ENCODE peak calls at places on chromosomes 5 and 9, in eight cellular contexts. Q is ovary, T is psoas muscle, U is gastrocnemius medialis, I is adrenal gland, M is transverse colon, G is endodermal cell, W is heart left ventricle. J is an unnamed sample. For H3K4me1, the result is how much of the 10 kb centered on the place peaks cover.

GRCh38 chr9:123225374-123225813 is 43.0 kb downstream of the STRBP start:
- DNase-seq in Q (no peak), T (no peak), I (peak), U (no peak), W (no peak), G (peak), M (peak), J (peak)

GRCh38 chr9:130837002-130837511 is 2.0 kb downstream of the ABL1 start:
- DNase-seq in M (no peak), W (no peak), Q (no peak), I (no peak), T (no peak), G (no peak), U (no peak), J (no peak)

GRCh38 chr5:15737882-15738677 is 238.1 kb downstream of the FBXL7 start:
- DNase-seq in W (no peak), Q (no peak), T (no peak), U (no peak), G (no peak), M (no peak), I (no peak), J (no peak)

GRCh38 chr9:70761139-70761538 is 346.7 kb upstream of the KLF9 start:
- DNase-seq in W (no peak), M (no peak), Q (no peak), U (no peak), G (no peak), T (no peak), I (no peak), J (no peak)

GRCh38 chr5:2750758-2751464 is 566 bp downstream of the IRX2 start:
- DNase-seq in U (no peak), I (no peak), Q (no peak), W (no peak), T (no peak), M (no peak), G (peak), J (no peak)

GRCh38 chr9:100211471-100211870 is 112.4 kb downstream of the INVS start:
- DNase-seq in T (no peak), I (no peak), U (no peak), Q (no peak), M (no peak), G (no peak), W (no peak), J (no peak)

GRCh38 chr9:136088481-136088938 is 6.6 kb downstream of the NACC2 start:
- DNase-seq in I (no peak), U (no peak), Q (no peak), G (no peak), M (no peak), W (peak), T (peak), J (no peak)

GRCh38 chr9:100670719-100671118 is 92.8 kb downstream of the CAVIN4 start:
- DNase-seq in W (no peak), Q (no peak), I (no peak), T (no peak), M (no peak), U (no peak), G (peak), J (no peak)

GRCh38 chr5:7419846-7420245 is 23.9 kb downstream of the ADCY2 start:
- DNase-seq in M (no peak), Q (no peak), I (no peak), U (no peak), T (no peak), G (peak), W (no peak), J (no peak)

GRCh38 chr5:163401271-163401670 is 36.1 kb upstream of the CCNG1 start:
- DNase-seq in T (no peak), I (no peak), Q (no peak), U (no peak), G (no peak), M (no peak), W (no peak), J (no peak)

GRCh38 chr9:93896496-93897033 is 58.6 kb downstream of the BARX1 start:
- DNase-seq in M (peak), G (peak), I (peak), T (no peak), U (no peak), Q (peak), W (no peak), J (no peak)

GRCh38 chr5:157540707-157541451 is 34.7 kb downstream of the ADAM19 start:
- DNase-seq in G (peak), T (peak), M (peak), U (no peak), I (peak), W (peak), Q (peak), J (peak)

GRCh38 chr5:61333351-61334223 is 1.5 kb downstream of the ZSWIM6 start:
- DNase-seq in G (no peak), M (peak), I (peak), T (peak), Q (peak), U (peak), W (peak), J (peak)
- H3K27ac ChIP-seq in G (peak), M (peak), I (peak), T (peak), Q (peak), U (peak), W (peak), J (peak)

GRCh38 chr5:96677496-96677895 is 15.3 kb downstream of the CAST start:
- DNase-seq in U (no peak), G (no peak), Q (no peak), T (no peak), I (no peak), W (no peak), M (no peak), J (no peak)
- H3K4me1 ChIP-seq in U (under half), G (under half), Q (under half), T (under half), I (under half), W (under half), M (under half), J (under half)

DNA sequence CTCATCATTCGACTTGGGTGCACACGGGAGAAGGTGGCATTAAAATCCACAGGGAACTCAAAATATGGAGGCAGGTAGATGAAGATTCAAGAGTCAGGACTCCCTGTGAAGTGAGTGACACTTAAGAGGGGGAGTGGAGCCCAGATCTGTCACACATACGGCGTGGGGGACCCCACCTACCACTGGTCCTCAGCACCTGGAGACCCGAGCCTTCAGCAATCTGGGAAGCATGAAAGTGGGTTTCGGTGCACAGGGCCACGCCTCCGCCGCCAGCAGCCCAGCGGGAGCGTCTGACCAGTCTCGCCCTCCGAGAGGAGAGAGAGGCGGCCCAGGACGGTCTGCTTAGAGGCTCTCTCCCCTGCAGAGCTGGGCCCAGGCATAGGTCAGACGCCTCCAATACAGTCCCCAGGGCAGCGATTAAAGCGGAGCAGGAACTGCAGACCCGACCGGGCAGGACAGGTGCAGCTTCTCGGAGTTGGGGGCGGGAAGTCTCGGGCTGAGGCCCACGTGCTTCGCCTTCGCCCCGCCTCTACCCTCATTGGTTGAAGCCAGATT is 639 bp upstream of the SLC2A8 start:
- DNase-seq in U (no peak), Q (no peak), I (no peak), M (no peak), T (no peak), W (peak), G (no peak), J (no peak)
- H3K27ac ChIP-seq in U (peak), Q (no peak), I (no peak), M (peak), T (peak), W (peak), G (peak), J (no peak)

GRCh38 chr5:119286516-119287488 is 69.0 kb upstream of the TNFAIP8 start:
- DNase-seq in M (no peak), T (no peak), Q (no peak), I (no peak), U (no peak), G (no peak), W (no peak), J (no peak)

GRCh38 chr5:119282628-119283027 is 73.2 kb upstream of the TNFAIP8 start:
- DNase-seq in W (no peak), T (no peak), Q (no peak), M (no peak), U (no peak), G (no peak), I (no peak), J (no peak)

GRCh38 chr5:119287547-119288073 is 68.2 kb upstream of the TNFAIP8 start:
- DNase-seq in T (no peak), I (no peak), U (no peak), M (no peak), G (no peak), Q (no peak), W (no peak), J (no peak)

GRCh38 chr5:119284031-119284430 is 71.8 kb upstream of the TNFAIP8 start:
- DNase-seq in T (no peak), W (no peak), Q (no peak), G (no peak), U (no peak), I (no peak), M (no peak), J (no peak)

GRCh38 chr5:119285070-119285916 is 70.5 kb upstream of the TNFAIP8 start:
- DNase-seq in W (peak), Q (no peak), G (no peak), T (no peak), M (no peak), I (no peak), U (no peak), J (peak)
- H3K4me1 ChIP-seq in W (half or more), Q (under half), G (under half), T (under half), M (under half), I (under half), U (under half), J (under half)

DNA sequence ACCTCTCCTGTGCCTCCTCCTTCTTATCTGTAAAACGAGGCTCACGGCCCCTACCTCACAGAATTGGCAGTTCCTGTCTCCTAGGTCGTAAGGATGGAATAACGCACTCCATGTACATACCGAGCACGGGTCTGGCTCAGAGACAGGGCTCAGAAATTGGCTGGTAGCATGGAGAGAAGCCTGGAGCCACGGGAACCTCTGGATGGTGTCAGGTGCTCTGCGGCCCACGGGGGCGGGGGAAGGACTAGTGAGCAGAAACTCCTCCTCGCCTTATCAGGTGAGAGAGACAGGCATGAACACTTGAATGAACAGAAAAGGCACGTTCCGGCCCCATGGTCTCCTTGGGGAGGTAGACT is 15.4 kb upstream of the C5orf47 start:
- DNase-seq in I (peak), W (peak), T (no peak), M (peak), G (peak), Q (peak), U (no peak), J (no peak)
- H3K27ac ChIP-seq in I (no peak), W (peak), T (peak), M (no peak), G (no peak), Q (no peak), U (peak), J (peak)

GRCh38 chr5:161566081-161566480 is 19.6 kb upstream of the GABRB2 start:
- DNase-seq in T (no peak), I (no peak), M (no peak), G (no peak), W (no peak), U (no peak), Q (no peak), J (no peak)

GRCh38 chr5:161562446-161562845 is 15.9 kb upstream of the GABRB2 start:
- DNase-seq in I (no peak), Q (no peak), W (no peak), U (no peak), G (no peak), T (no peak), M (no peak), J (no peak)
- H3K4me1 ChIP-seq in I (under half), Q (under half), W (under half), U (under half), G (under half), T (under half), M (under half), J (under half)

GRCh38 chr5:40477856-40478546 is 201.7 kb upstream of the PTGER4 start:
- DNase-seq in G (no peak), W (no peak), M (no peak), Q (no peak), I (no peak), T (no peak), U (no peak), J (no peak)
- H3K27ac ChIP-seq in G (no peak), W (no peak), M (peak), Q (no peak), I (no peak), T (no peak), U (no peak), J (no peak)

DNA sequence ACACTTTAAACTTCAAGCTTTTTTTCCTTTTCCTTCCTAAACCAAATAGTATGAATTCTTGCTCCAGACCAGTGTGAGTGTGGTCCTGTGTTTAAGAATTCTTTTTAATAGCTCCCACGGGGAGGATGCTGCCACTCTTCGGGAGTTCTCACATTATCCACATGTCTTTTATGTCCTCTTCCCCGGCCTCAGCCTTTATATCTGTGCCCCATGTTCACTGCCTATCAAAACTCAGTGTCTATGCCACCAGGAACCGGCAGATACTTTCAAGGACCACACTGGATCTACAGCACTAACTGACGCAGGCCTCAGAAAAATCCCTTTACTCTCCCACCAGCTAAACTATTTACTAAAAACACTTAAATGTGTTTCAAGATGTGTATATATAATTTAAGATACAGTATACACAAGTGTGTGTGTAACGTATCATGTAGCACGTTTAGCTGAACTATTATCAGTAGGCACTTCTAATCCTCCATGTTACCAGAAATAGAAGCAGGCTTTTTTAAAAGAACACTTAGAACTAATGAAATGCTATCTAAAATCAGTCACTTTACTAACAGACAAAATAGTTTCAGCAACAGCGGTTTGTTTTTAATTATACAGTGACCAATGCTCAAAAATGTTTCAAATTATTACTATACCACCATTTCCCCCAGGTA is 87.9 kb downstream of the PLPP1 start:
- DNase-seq in I (no peak), Q (no peak), M (no peak), T (no peak), G (no peak), U (no peak), W (no peak), J (no peak)
- H3K4me1 ChIP-seq in I (under half), Q (under half), M (under half), T (under half), G (under half), U (half or more), W (under half), J (under half)

DNA sequence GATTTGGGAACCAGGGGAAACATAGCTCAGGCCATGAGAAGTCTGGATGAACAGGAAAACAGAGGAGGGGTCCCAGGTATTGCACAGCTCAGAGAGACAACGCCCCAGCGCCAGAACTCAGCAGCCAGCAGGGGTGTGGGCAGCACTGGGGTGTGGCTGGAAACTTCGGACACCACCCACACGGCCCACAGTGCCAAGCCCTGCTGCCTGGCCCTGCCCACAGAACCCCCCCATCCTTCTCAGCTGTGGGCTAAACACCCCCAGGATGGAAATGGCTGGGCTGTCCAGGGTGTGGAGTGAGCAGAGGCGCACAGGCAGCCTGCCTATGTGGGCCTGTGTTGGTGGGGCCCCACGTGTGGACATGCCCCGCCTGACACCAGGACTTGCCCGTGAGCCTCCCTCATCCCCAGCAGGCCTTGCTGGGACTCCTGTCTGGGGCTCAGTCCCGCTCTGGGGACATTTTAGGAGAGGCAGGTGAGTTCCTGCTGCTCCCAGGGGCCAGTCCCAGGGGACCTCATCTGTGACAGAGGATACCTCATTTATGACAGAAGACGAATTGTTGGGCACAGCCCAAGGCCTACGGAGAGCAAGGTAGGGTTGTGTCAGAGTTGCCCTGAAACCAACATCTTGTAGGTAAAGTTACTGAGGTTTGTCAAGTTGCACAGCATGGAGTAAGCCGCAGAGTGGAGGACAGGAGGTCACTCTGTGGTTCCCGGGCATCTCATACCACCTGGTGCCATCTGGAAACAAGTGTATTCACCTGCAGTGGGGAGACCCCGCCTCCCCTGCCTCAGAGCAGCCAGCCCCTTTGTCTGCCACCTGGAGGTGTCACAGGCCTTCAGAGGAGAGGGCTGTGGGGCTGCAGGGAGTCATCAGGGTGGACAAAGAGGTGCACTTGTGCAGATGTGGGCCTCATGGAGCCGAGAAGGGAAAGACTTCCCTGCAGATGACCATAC is 183.2 kb downstream of the AUH start:
- DNase-seq in T (no peak), W (no peak), I (peak), G (no peak), U (no peak), Q (peak), M (peak), J (no peak)
- H3K27ac ChIP-seq in T (no peak), W (no peak), I (no peak), G (no peak), U (no peak), Q (no peak), M (no peak), J (no peak)

DNA sequence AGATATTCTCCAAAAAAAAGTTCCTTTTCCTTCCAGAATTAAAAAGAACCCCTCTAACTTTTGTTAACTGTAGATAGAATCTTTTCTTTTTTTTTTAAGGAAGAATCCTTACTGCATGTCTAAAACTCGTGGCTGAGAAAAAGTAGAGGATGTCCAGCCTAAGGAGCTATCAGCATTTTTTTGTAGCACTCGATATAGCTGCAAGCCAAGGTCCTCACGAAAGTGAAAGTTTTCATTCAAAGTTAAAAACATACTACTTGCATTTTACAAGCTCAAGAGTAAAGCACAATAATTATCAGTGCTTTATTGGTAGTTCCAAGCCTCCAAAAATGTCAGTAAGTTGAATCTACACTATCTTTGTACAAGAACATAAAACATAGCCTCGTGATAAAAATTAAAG is 28.7 kb upstream of the ZSWIM6 start:
- DNase-seq in M (no peak), Q (no peak), G (no peak), T (no peak), W (no peak), U (no peak), I (no peak), J (no peak)
- H3K4me1 ChIP-seq in M (under half), Q (under half), G (under half), T (under half), W (under half), U (under half), I (under half), J (under half)

J was measured in heart right ventricle.